ENCODE peak calls at places on chromosomes 2 and 18, in seven cellular contexts. One of them, this sample, is unnamed. For H3K36me3, the result is how much of the 10 kb centered on the place peaks cover.

GRCh38 chr2:122144884-122145283 is 389.4 kb downstream of the TSN start:
- DNase-seq in GM12878: no peak
- DNase-seq in heart right ventricle: no peak
- DNase-seq in cardiac muscle cell: no peak
- DNase-seq in CD8-positive, alpha-beta T cell: no peak
- DNase-seq in hepatocyte: no peak
- DNase-seq in lung: no peak
- DNase-seq in this sample: no peak

GRCh38 chr2:2846379-2847130 is 515.5 kb upstream of the MYT1L start:
- DNase-seq in GM12878: no peak
- DNase-seq in heart right ventricle: peak
- DNase-seq in cardiac muscle cell: peak
- DNase-seq in CD8-positive, alpha-beta T cell: no peak
- DNase-seq in hepatocyte: peak
- DNase-seq in lung: peak
- DNase-seq in this sample: no peak

GRCh38 chr2:199414465-199414864 is 43.3 kb downstream of the SATB2 start:
- DNase-seq in GM12878: no peak
- DNase-seq in heart right ventricle: no peak
- DNase-seq in cardiac muscle cell: no peak
- DNase-seq in CD8-positive, alpha-beta T cell: no peak
- DNase-seq in hepatocyte: no peak
- DNase-seq in lung: no peak
- DNase-seq in this sample: no peak

GRCh38 chr2:8454797-8455196 is 227.1 kb upstream of the ID2 start:
- DNase-seq in GM12878: no peak
- DNase-seq in heart right ventricle: no peak
- DNase-seq in cardiac muscle cell: no peak
- DNase-seq in CD8-positive, alpha-beta T cell: no peak
- DNase-seq in hepatocyte: no peak
- DNase-seq in lung: no peak
- DNase-seq in this sample: no peak

GRCh38 chr2:121804340-121804739 is 48.9 kb downstream of the TSN start:
- DNase-seq in GM12878: peak
- DNase-seq in heart right ventricle: no peak
- DNase-seq in cardiac muscle cell: peak
- DNase-seq in CD8-positive, alpha-beta T cell: no peak
- DNase-seq in hepatocyte: no peak
- DNase-seq in lung: no peak
- DNase-seq in this sample: no peak

GRCh38 chr2:188884552-188884951 is 89.6 kb upstream of the COL3A1 start:
- DNase-seq in GM12878: no peak
- DNase-seq in heart right ventricle: no peak
- DNase-seq in cardiac muscle cell: no peak
- DNase-seq in CD8-positive, alpha-beta T cell: no peak
- DNase-seq in hepatocyte: no peak
- DNase-seq in lung: no peak
- DNase-seq in this sample: no peak

GRCh38 chr2:118249970-118250369 is 161.7 kb downstream of the INSIG2 start:
- DNase-seq in GM12878: no peak
- DNase-seq in heart right ventricle: no peak
- DNase-seq in cardiac muscle cell: no peak
- DNase-seq in CD8-positive, alpha-beta T cell: no peak
- DNase-seq in hepatocyte: no peak
- DNase-seq in lung: no peak
- DNase-seq in this sample: no peak

GRCh38 chr2:174590928-174591648 is 6.5 kb downstream of the WIPF1 start:
- DNase-seq in GM12878: no peak
- DNase-seq in heart right ventricle: no peak
- DNase-seq in cardiac muscle cell: no peak
- DNase-seq in CD8-positive, alpha-beta T cell: no peak
- DNase-seq in hepatocyte: no peak
- DNase-seq in lung: no peak
- DNase-seq in this sample: no peak

GRCh38 chr18:36580266-36580665 is 248.5 kb downstream of the TPGS2 start:
- DNase-seq in GM12878: no peak
- DNase-seq in heart right ventricle: peak
- DNase-seq in cardiac muscle cell: no peak
- DNase-seq in CD8-positive, alpha-beta T cell: no peak
- DNase-seq in hepatocyte: no peak
- DNase-seq in lung: no peak
- DNase-seq in this sample: no peak

GRCh38 chr2:27771202-27771547 is 344 bp upstream of the MRPL33 start:
- DNase-seq in GM12878: no peak
- DNase-seq in heart right ventricle: no peak
- DNase-seq in cardiac muscle cell: no peak
- DNase-seq in CD8-positive, alpha-beta T cell: no peak
- DNase-seq in hepatocyte: no peak
- DNase-seq in lung: no peak
- DNase-seq in this sample: no peak

GRCh38 chr2:236286866-236287545 is 22.8 kb upstream of the ASB18 start:
- DNase-seq in GM12878: no peak
- DNase-seq in heart right ventricle: no peak
- DNase-seq in cardiac muscle cell: no peak
- DNase-seq in CD8-positive, alpha-beta T cell: no peak
- DNase-seq in hepatocyte: no peak
- DNase-seq in lung: no peak
- DNase-seq in this sample: no peak

GRCh38 chr2:195995499-195995898 is 73.1 kb downstream of the DNAH7 start:
- DNase-seq in GM12878: no peak
- DNase-seq in heart right ventricle: no peak
- DNase-seq in cardiac muscle cell: no peak
- DNase-seq in CD8-positive, alpha-beta T cell: no peak
- DNase-seq in hepatocyte: no peak
- DNase-seq in lung: no peak
- DNase-seq in this sample: no peak

GRCh38 chr2:35160871-35161270 is 1194.7 kb upstream of the CRIM1 start:
- DNase-seq in GM12878: no peak
- DNase-seq in heart right ventricle: no peak
- DNase-seq in cardiac muscle cell: no peak
- DNase-seq in CD8-positive, alpha-beta T cell: no peak
- DNase-seq in hepatocyte: no peak
- DNase-seq in lung: no peak
- DNase-seq in this sample: no peak

GRCh38 chr18:58314284-58314683 is 270.3 kb downstream of the NEDD4L start:
- DNase-seq in GM12878: no peak
- DNase-seq in heart right ventricle: peak
- DNase-seq in cardiac muscle cell: no peak
- DNase-seq in CD8-positive, alpha-beta T cell: no peak
- DNase-seq in hepatocyte: peak
- DNase-seq in lung: peak
- DNase-seq in this sample: no peak

GRCh38 chr2:139142252-139142651 is 362.1 kb upstream of the NXPH2 start:
- DNase-seq in GM12878: no peak
- DNase-seq in heart right ventricle: no peak
- DNase-seq in cardiac muscle cell: peak
- DNase-seq in CD8-positive, alpha-beta T cell: no peak
- DNase-seq in hepatocyte: peak
- DNase-seq in lung: no peak
- DNase-seq in this sample: no peak

GRCh38 chr2:42314892-42315468 is 46.0 kb downstream of the COX7A2L start:
- DNase-seq in GM12878: no peak
- DNase-seq in heart right ventricle: no peak
- DNase-seq in cardiac muscle cell: no peak
- DNase-seq in CD8-positive, alpha-beta T cell: no peak
- DNase-seq in hepatocyte: no peak
- DNase-seq in lung: no peak
- DNase-seq in this sample: no peak

GRCh38 chr2:153944775-153945174 is 73.1 kb downstream of the GALNT13 start:
- DNase-seq in GM12878: no peak
- DNase-seq in heart right ventricle: no peak
- DNase-seq in cardiac muscle cell: no peak
- DNase-seq in CD8-positive, alpha-beta T cell: no peak
- DNase-seq in hepatocyte: no peak
- DNase-seq in lung: no peak
- DNase-seq in this sample: no peak

GRCh38 chr18:58583569-58583968 is 45.3 kb downstream of the ALPK2 start:
- DNase-seq in GM12878: no peak
- DNase-seq in heart right ventricle: no peak
- DNase-seq in cardiac muscle cell: no peak
- DNase-seq in CD8-positive, alpha-beta T cell: no peak
- DNase-seq in hepatocyte: no peak
- DNase-seq in lung: no peak
- DNase-seq in this sample: no peak

GRCh38 chr2:217691516-217691915 is 311.3 kb downstream of the TNS1 start:
- DNase-seq in GM12878: no peak
- DNase-seq in heart right ventricle: no peak
- DNase-seq in cardiac muscle cell: no peak
- DNase-seq in CD8-positive, alpha-beta T cell: no peak
- DNase-seq in hepatocyte: no peak
- DNase-seq in lung: no peak
- DNase-seq in this sample: no peak

GRCh38 chr2:226795281-226796011 is 4.2 kb downstream of the IRS1 start:
- DNase-seq in GM12878: no peak
- DNase-seq in heart right ventricle: peak
- DNase-seq in cardiac muscle cell: no peak
- DNase-seq in CD8-positive, alpha-beta T cell: no peak
- DNase-seq in hepatocyte: no peak
- DNase-seq in lung: no peak
- DNase-seq in this sample: no peak

GRCh38 chr2:145771526-145771925 is 1251.6 kb upstream of the ZEB2 start:
- DNase-seq in GM12878: no peak
- DNase-seq in heart right ventricle: no peak
- DNase-seq in cardiac muscle cell: no peak
- DNase-seq in CD8-positive, alpha-beta T cell: no peak
- DNase-seq in hepatocyte: no peak
- DNase-seq in lung: no peak
- DNase-seq in this sample: no peak

GRCh38 chr2:15794608-15795134 is 145.7 kb upstream of the MYCN start:
- DNase-seq in GM12878: no peak
- DNase-seq in heart right ventricle: no peak
- DNase-seq in cardiac muscle cell: no peak
- DNase-seq in CD8-positive, alpha-beta T cell: no peak
- DNase-seq in hepatocyte: no peak
- DNase-seq in lung: no peak
- DNase-seq in this sample: no peak

GRCh38 chr2:132670104-132670960 is at the start of gene LYPD1:
- DNase-seq in GM12878: no peak
- DNase-seq in heart right ventricle: no peak
- DNase-seq in cardiac muscle cell: peak
- DNase-seq in CD8-positive, alpha-beta T cell: no peak
- DNase-seq in hepatocyte: peak
- DNase-seq in lung: no peak
- DNase-seq in this sample: peak

GRCh38 chr2:132670961-132671781 is 1.2 kb upstream of the LYPD1 start:
- DNase-seq in GM12878: no peak
- DNase-seq in heart right ventricle: no peak
- DNase-seq in cardiac muscle cell: no peak
- DNase-seq in CD8-positive, alpha-beta T cell: no peak
- DNase-seq in hepatocyte: peak
- DNase-seq in lung: no peak
- DNase-seq in this sample: no peak

GRCh38 chr2:132668189-132668833 is 1.7 kb downstream of the LYPD1 start:
- DNase-seq in GM12878: no peak
- DNase-seq in heart right ventricle: no peak
- DNase-seq in cardiac muscle cell: peak
- DNase-seq in CD8-positive, alpha-beta T cell: no peak
- DNase-seq in hepatocyte: peak
- DNase-seq in lung: no peak
- DNase-seq in this sample: peak

GRCh38 chr2:132668986-132669853 is 785 bp downstream of the LYPD1 start:
- DNase-seq in GM12878: no peak
- DNase-seq in heart right ventricle: no peak
- DNase-seq in cardiac muscle cell: peak
- DNase-seq in CD8-positive, alpha-beta T cell: no peak
- DNase-seq in hepatocyte: peak
- DNase-seq in lung: no peak
- DNase-seq in this sample: peak

GRCh38 chr2:132669854-132670103 is 226 bp downstream of the LYPD1 start:
- DNase-seq in GM12878: no peak
- DNase-seq in heart right ventricle: no peak
- DNase-seq in cardiac muscle cell: peak
- DNase-seq in CD8-positive, alpha-beta T cell: no peak
- DNase-seq in hepatocyte: no peak
- DNase-seq in lung: no peak
- DNase-seq in this sample: peak
- H3K4me3 ChIP-seq in GM12878: no peak
- H3K4me3 ChIP-seq in heart right ventricle: peak
- H3K4me3 ChIP-seq in cardiac muscle cell: peak
- H3K4me3 ChIP-seq in CD8-positive, alpha-beta T cell: no peak
- H3K4me3 ChIP-seq in hepatocyte: peak
- H3K4me3 ChIP-seq in lung: peak
- H3K4me3 ChIP-seq in this sample: peak

GRCh38 chr18:53689886-53690285 is 534.6 kb downstream of the MBD2 start:
- DNase-seq in GM12878: no peak
- DNase-seq in heart right ventricle: no peak
- DNase-seq in cardiac muscle cell: no peak
- DNase-seq in CD8-positive, alpha-beta T cell: no peak
- DNase-seq in hepatocyte: no peak
- DNase-seq in lung: no peak
- DNase-seq in this sample: no peak

GRCh38 chr18:53682796-53683195 is 541.7 kb downstream of the MBD2 start:
- DNase-seq in GM12878: no peak
- DNase-seq in heart right ventricle: no peak
- DNase-seq in cardiac muscle cell: no peak
- DNase-seq in CD8-positive, alpha-beta T cell: no peak
- DNase-seq in hepatocyte: no peak
- DNase-seq in lung: no peak
- DNase-seq in this sample: no peak

GRCh38 chr18:53687002-53687401 is 537.5 kb downstream of the MBD2 start:
- DNase-seq in GM12878: no peak
- DNase-seq in heart right ventricle: no peak
- DNase-seq in cardiac muscle cell: no peak
- DNase-seq in CD8-positive, alpha-beta T cell: no peak
- DNase-seq in hepatocyte: no peak
- DNase-seq in lung: no peak
- DNase-seq in this sample: no peak
- TF ChIP-seq CTCF in GM12878: no peak
- TF ChIP-seq CTCF in heart right ventricle: no peak
- TF ChIP-seq CTCF in cardiac muscle cell: no peak
- TF ChIP-seq CTCF in CD8-positive, alpha-beta T cell: no peak
- TF ChIP-seq CTCF in hepatocyte: peak
- TF ChIP-seq CTCF in lung: no peak
- TF ChIP-seq CTCF in this sample: no peak

GRCh38 chr2:228367356-228367755 is 185.9 kb upstream of the SPHKAP start:
- DNase-seq in GM12878: no peak
- DNase-seq in heart right ventricle: no peak
- DNase-seq in cardiac muscle cell: no peak
- DNase-seq in CD8-positive, alpha-beta T cell: no peak
- DNase-seq in hepatocyte: no peak
- DNase-seq in lung: no peak
- DNase-seq in this sample: no peak
- H3K36me3 ChIP-seq in GM12878: under half
- H3K36me3 ChIP-seq in heart right ventricle: under half
- H3K36me3 ChIP-seq in cardiac muscle cell: under half
- H3K36me3 ChIP-seq in CD8-positive, alpha-beta T cell: under half
- H3K36me3 ChIP-seq in hepatocyte: under half
- H3K36me3 ChIP-seq in lung: under half
- H3K36me3 ChIP-seq in this sample: under half

DNA sequence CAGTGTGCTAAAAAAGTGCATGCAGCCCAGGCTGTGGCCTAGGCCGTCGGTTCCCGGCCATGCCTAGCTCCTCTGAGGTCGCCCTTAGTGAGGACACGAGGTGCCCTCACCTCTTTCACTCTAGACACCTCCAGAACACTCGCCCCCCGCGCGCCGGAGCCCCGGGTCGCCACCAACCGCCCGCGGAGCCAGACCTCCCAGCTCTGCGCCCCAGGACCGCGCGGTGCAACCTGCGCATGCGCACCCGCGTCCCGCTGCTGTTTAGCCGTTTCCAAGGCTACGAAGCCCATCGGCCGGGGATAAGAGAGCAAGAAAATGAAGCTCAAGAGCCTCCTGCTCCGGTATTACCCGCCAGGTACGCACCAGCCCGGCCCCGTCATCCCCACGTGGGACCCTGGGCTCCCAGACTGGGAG is at the start of gene DAW1:
- DNase-seq in GM12878: no peak
- DNase-seq in heart right ventricle: peak
- DNase-seq in cardiac muscle cell: peak
- DNase-seq in CD8-positive, alpha-beta T cell: no peak
- DNase-seq in hepatocyte: no peak
- DNase-seq in lung: peak
- DNase-seq in this sample: peak
- H3K4me3 ChIP-seq in GM12878: no peak
- H3K4me3 ChIP-seq in heart right ventricle: peak
- H3K4me3 ChIP-seq in cardiac muscle cell: peak
- H3K4me3 ChIP-seq in CD8-positive, alpha-beta T cell: no peak
- H3K4me3 ChIP-seq in hepatocyte: no peak
- H3K4me3 ChIP-seq in lung: no peak
- H3K4me3 ChIP-seq in this sample: peak